ENCODE peak calls at places on chromosomes 1 and 21, in seven cellular contexts. W is fibroblast of mammary gland; E is HFF-Myc; H is activated CD8-positive, alpha-beta T cell treated with anti-CD3 and anti-CD28 coated beads for 36 hours; G is DMS53; B is HCEC 1CT; U is NCI-H2107. R is an unnamed sample.

GRCh38 chr1:39721664-39722063 is 17.0 kb upstream of the PPIE start:
- DNase-seq in W (no peak), E (no peak), H (no peak), G (peak; percentile 30), B (no peak), U (no peak), R (no peak)

GRCh38 chr1:88983791-88984552 is 8.5 kb downstream of the KYAT3 start:
- DNase-seq in W (peak; percentile 73), E (no peak), H (peak; percentile 48), G (peak; percentile 89), B (peak; percentile 39), U (peak; percentile 72), R (peak; percentile 34)

GRCh38 chr1:203506821-203507220 is 12.9 kb downstream of the OPTC start:
- DNase-seq in W (no peak), E (no peak), H (no peak), G (no peak), B (no peak), U (no peak), R (no peak)

GRCh38 chr1:84698151-84698651 is 7.9 kb upstream of the SSX2IP start:
- DNase-seq in W (peak; percentile 94), E (peak; percentile 94), H (no peak), G (peak; percentile 44), B (peak; percentile 89), U (no peak), R (no peak)

GRCh38 chr21:15365751-15366392 is 301.1 kb upstream of the NRIP1 start:
- DNase-seq in W (peak; percentile 51), E (no peak), H (no peak), G (peak; percentile 81), B (no peak), U (no peak), R (no peak)

GRCh38 chr1:7839526-7839925 is 13.3 kb downstream of the UTS2 start:
- DNase-seq in W (no peak), E (no peak), H (no peak), G (no peak), B (no peak), U (no peak), R (no peak)

GRCh38 chr1:175150596-175151319 is 41.8 kb downstream of the KIAA0040 start:
- DNase-seq in W (peak; percentile 31), E (no peak), H (no peak), G (peak; percentile 48), B (no peak), U (no peak), R (no peak)

GRCh38 chr1:23103001-23103879 is 65.4 kb downstream of the LUZP1 start:
- DNase-seq in W (peak; percentile 33), E (no peak), H (peak; percentile 67), G (no peak), B (peak; percentile 50), U (no peak), R (no peak)

GRCh38 chr1:234875328-234875952 is 253.2 kb downstream of the TOMM20 start:
- DNase-seq in W (no peak), E (no peak), H (no peak), G (peak; percentile 54), B (no peak), U (no peak), R (no peak)

GRCh38 chr1:115880981-115881672 is 40.2 kb upstream of the NHLH2 start:
- DNase-seq in W (no peak), E (no peak), H (no peak), G (no peak), B (no peak), U (no peak), R (no peak)

GRCh38 chr21:38297193-38297592 is 40.4 kb downstream of the KCNJ15 start:
- DNase-seq in W (peak; percentile 86), E (no peak), H (no peak), G (no peak), B (peak; percentile 59), U (no peak), R (peak; percentile 68)

GRCh38 chr1:184393924-184394323 is 7.1 kb downstream of the C1orf21 start:
- DNase-seq in W (peak; percentile 14), E (no peak), H (no peak), G (no peak), B (peak; percentile 25), U (no peak), R (no peak)

GRCh38 chr1:230359992-230360391 is 66.1 kb downstream of the PGBD5 start:
- DNase-seq in W (peak; percentile 32), E (peak; percentile 43), H (no peak), G (no peak), B (peak; percentile 27), U (no peak), R (no peak)

GRCh38 chr1:23526329-23527041 is 4.5 kb downstream of the E2F2 start:
- DNase-seq in W (no peak), E (no peak), H (no peak), G (no peak), B (no peak), U (no peak), R (no peak)

GRCh38 chr1:51512611-51513010 is 6.5 kb downstream of the EPS15 start:
- DNase-seq in W (no peak), E (no peak), H (no peak), G (no peak), B (no peak), U (no peak), R (no peak)

GRCh38 chr1:115112496-115113375 is 23.4 kb upstream of the TSPAN2 start:
- DNase-seq in W (no peak), E (no peak), H (peak; percentile 56), G (peak; percentile 54), B (no peak), U (no peak), R (no peak)

GRCh38 chr1:200179126-200179780 is 151.7 kb downstream of the NR5A2 start:
- DNase-seq in W (peak; percentile 67), E (peak; percentile 9), H (no peak), G (no peak), B (peak; percentile 70), U (no peak), R (no peak)

GRCh38 chr1:22502167-22502566 is 50.5 kb downstream of the ZBTB40 start:
- DNase-seq in W (no peak), E (no peak), H (no peak), G (no peak), B (no peak), U (no peak), R (no peak)

GRCh38 chr1:39398278-39399010 is 93.0 kb upstream of the BMP8A start:
- DNase-seq in W (peak; percentile 95), E (peak; percentile 79), H (peak; percentile 44), G (no peak), B (peak; percentile 99), U (no peak), R (peak; percentile 96)

GRCh38 chr1:244419004-244419403 is 32.7 kb downstream of the ADSS2 start:
- DNase-seq in W (no peak), E (no peak), H (no peak), G (no peak), B (no peak), U (no peak), R (no peak)

GRCh38 chr1:99969729-99970591 is at the start of gene SLC35A3:
- DNase-seq in W (peak; percentile 60), E (no peak), H (peak; percentile 81), G (peak; percentile 96), B (peak; percentile 61), U (peak; percentile 92), R (peak; percentile 56)

GRCh38 chr1:242237051-242237450 is 238.2 kb upstream of the MAP1LC3C start:
- DNase-seq in W (no peak), E (no peak), H (no peak), G (no peak), B (no peak), U (no peak), R (no peak)

GRCh38 chr1:60809204-60809985 is 273.0 kb upstream of the NFIA start:
- DNase-seq in W (no peak), E (no peak), H (no peak), G (no peak), B (no peak), U (no peak), R (no peak)

GRCh38 chr1:170695955-170696590 is 32.1 kb downstream of the PRRX1 start:
- DNase-seq in W (no peak), E (no peak), H (no peak), G (no peak), B (no peak), U (no peak), R (no peak)

GRCh38 chr21:16324630-16325029 is 594.8 kb downstream of the USP25 start:
- DNase-seq in W (peak; percentile 41), E (no peak), H (no peak), G (no peak), B (no peak), U (no peak), R (no peak)

GRCh38 chr21:43613755-43614638 is 45.3 kb downstream of the HSF2BP start:
- DNase-seq in W (peak; percentile 62), E (no peak), H (no peak), G (no peak), B (peak; percentile 54), U (no peak), R (no peak)

GRCh38 chr1:231279081-231279480 is 38.1 kb downstream of the GNPAT start:
- DNase-seq in W (peak; percentile 45), E (no peak), H (no peak), G (no peak), B (peak; percentile 64), U (no peak), R (no peak)

GRCh38 chr1:28088168-28088961 is at the start of gene EYA3:
- DNase-seq in W (peak; percentile 97), E (peak; percentile 96), H (peak; percentile 100), G (peak; percentile 99), B (peak; percentile 99), U (peak; percentile 98), R (peak; percentile 97)

GRCh38 chr1:42742141-42742540 is 2.1 kb upstream of the CLDN19 start:
- DNase-seq in W (no peak), E (no peak), H (no peak), G (no peak), B (no peak), U (no peak), R (no peak)

GRCh38 chr1:24369199-24369598 is 44.4 kb downstream of the STPG1 start:
- DNase-seq in W (peak; percentile 65), E (no peak), H (no peak), G (no peak), B (no peak), U (no peak), R (no peak)

GRCh38 chr1:154155282-154155681 is 409 bp upstream of the NUP210L start:
- DNase-seq in W (peak; percentile 12), E (no peak), H (no peak), G (peak; percentile 93), B (peak; percentile 18), U (no peak), R (no peak)

R was measured in HS-27A.